ENCODE peak calls at places on chromosomes 12 and 14, in five cellular contexts. V, A, W, G and B are unnamed samples.

GRCh38 chr14:89625988-89626806 is 209.2 kb upstream of the FOXN3 start:
- DNase-seq in A (no peak), V (no peak), W (no peak), G (no peak), B (no peak)

GRCh38 chr12:107990325-107990724 is 138.8 kb upstream of the WSCD2 start:
- DNase-seq in A (peak; percentile 49), W (peak; percentile 29), V (no peak), G (no peak), B (no peak)

GRCh38 chr12:72072613-72073212 is 134.1 kb downstream of the TPH2 start:
- DNase-seq in A (no peak), V (no peak), W (no peak), G (no peak), B (no peak)

GRCh38 chr12:1422604-1423315 is 171.6 kb downstream of the FBXL14 start:
- DNase-seq in G (no peak), A (no peak), V (no peak), W (no peak), B (no peak)

GRCh38 chr12:117063162-117063911 is 35.9 kb downstream of the TESC start:
- DNase-seq in A (no peak), V (no peak), W (no peak), G (no peak), B (no peak)

GRCh38 chr12:107805488-107806180 is 31.1 kb downstream of the ASCL4 start:
- DNase-seq in V (no peak), G (no peak), A (no peak), W (no peak), B (no peak)

GRCh38 chr14:85420707-85421106 is 109.2 kb upstream of the FLRT2 start:
- DNase-seq in A (no peak), V (no peak), G (no peak), W (no peak), B (no peak)

GRCh38 chr12:16788888-16789790 is 183.2 kb upstream of the LMO3 start:
- DNase-seq in V (no peak), G (no peak), W (no peak), A (no peak), B (no peak)

GRCh38 chr14:74908861-74909341 is 14.2 kb downstream of the RPS6KL1 start:
- DNase-seq in A (no peak), G (no peak), V (no peak), W (no peak), B (no peak)

GRCh38 chr14:73372529-73372928 is 85.8 kb downstream of the NUMB start:
- DNase-seq in A (no peak), V (no peak), W (no peak), G (no peak), B (no peak)

GRCh38 chr14:73368621-73369020 is 89.7 kb downstream of the NUMB start:
- DNase-seq in A (no peak), V (no peak), G (peak; percentile 9), W (no peak), B (no peak)

GRCh38 chr14:73370561-73370960 is 87.8 kb downstream of the NUMB start:
- DNase-seq in V (no peak), A (no peak), G (no peak), W (no peak), B (no peak)

GRCh38 chr14:73365727-73366126 is 92.6 kb downstream of the NUMB start:
- DNase-seq in G (peak; percentile 8), V (no peak), A (no peak), W (peak; percentile 76), B (no peak)

GRCh38 chr14:73369433-73369832 is 88.9 kb downstream of the NUMB start:
- DNase-seq in V (no peak), G (no peak), W (no peak), A (no peak), B (no peak)
- TF ChIP-seq RAD21 in V (no peak), G (no peak), W (no peak), A (no peak), B (no peak)

DNA sequence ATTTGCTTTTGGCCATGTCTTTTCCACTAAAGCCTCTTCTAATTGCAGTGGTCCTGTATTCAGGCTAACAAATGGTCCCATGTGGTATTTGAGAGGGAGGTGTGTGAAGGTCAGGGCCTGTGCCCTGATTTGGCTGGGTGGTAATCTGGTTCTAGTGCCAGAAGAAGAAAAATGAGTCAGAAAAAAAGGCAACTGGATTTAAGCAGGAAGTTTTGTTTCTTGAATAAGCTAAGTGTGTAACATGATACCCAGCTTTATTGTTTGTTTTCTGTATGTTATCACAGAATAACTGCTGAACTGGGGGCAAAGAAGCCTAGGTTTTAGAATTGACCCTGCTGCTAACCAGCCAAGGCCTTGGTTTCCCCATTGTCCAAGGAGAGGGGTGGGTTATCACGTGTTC is 134.0 kb downstream of the ANO6 start:
- DNase-seq in A (no peak), W (no peak), V (no peak), G (peak; percentile 46), B (no peak)
- TF ChIP-seq RFX5 in A (no peak), W (no peak), V (no peak), G (no peak), B (no peak)

GRCh38 chr12:131220007-131220685 is 266.4 kb downstream of the ADGRD1 start:
- DNase-seq in A (no peak), G (no peak), W (no peak), V (no peak), B (no peak)
- TF ChIP-seq MAFK in A (peak; percentile 43), G (no peak), W (no peak), V (no peak), B (no peak)

GRCh38 chr14:90866822-90867221 is 50.6 kb upstream of the TTC7B start:
- DNase-seq in G (no peak), V (no peak), A (no peak), W (no peak), B (no peak)

GRCh38 chr14:90874599-90874998 is 58.4 kb upstream of the TTC7B start:
- DNase-seq in V (no peak), G (no peak), A (no peak), W (no peak), B (no peak)

GRCh38 chr14:90870950-90871604 is 54.8 kb upstream of the TTC7B start:
- DNase-seq in G (peak; percentile 6), A (no peak), W (no peak), V (no peak), B (no peak)

DNA sequence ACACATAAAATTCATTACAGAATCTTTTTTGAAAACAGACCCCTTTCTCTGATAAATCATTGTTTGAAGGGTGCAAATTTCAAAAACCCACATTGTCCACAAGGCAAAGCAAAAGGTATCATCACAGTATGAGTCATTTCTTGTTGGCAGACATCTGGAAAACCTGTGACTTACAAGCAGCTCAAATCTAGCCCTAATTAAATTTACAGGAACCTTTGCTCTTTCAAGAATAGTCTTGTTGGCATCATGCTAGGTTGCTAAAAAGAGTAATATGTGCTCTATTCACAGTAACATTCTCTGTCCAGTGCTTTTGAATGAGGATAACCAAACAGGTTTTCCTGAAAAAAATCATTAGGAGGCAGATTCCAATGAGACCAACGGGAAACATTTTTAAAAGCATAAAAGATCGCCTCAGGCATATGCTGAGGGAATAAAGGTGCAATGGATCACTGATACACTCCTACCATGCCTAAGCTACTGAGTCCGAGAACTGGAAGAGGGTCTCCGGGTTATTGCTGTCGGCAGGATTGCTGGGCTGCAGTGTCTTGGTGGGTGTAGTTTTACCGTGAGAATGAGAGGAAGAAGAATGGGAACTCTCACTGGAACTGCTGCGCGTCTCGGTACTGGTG is 55.5 kb upstream of the TTC7B start:
- DNase-seq in G (peak; percentile 54), A (peak; percentile 15), W (no peak), V (no peak), B (no peak)
- TF ChIP-seq RAD21 in G (no peak), A (no peak), W (no peak), V (no peak), B (no peak)

GRCh38 chr12:6968426-6968825 is 2.0 kb downstream of the PHB2 start:
- DNase-seq in A (no peak), V (no peak), W (no peak), G (no peak), B (no peak)

GRCh38 chr12:6965026-6965661 is 5.3 kb downstream of the PHB2 start:
- DNase-seq in G (peak; percentile 82), W (peak; percentile 72), A (peak; percentile 93), V (no peak), B (peak; percentile 52)

GRCh38 chr12:6965714-6966113 is 4.8 kb downstream of the PHB2 start:
- DNase-seq in G (no peak), A (no peak), W (no peak), V (no peak), B (no peak)

GRCh38 chr12:6966351-6966750 is 4.1 kb downstream of the PHB2 start:
- DNase-seq in G (no peak), A (no peak), W (no peak), V (no peak), B (no peak)

DNA sequence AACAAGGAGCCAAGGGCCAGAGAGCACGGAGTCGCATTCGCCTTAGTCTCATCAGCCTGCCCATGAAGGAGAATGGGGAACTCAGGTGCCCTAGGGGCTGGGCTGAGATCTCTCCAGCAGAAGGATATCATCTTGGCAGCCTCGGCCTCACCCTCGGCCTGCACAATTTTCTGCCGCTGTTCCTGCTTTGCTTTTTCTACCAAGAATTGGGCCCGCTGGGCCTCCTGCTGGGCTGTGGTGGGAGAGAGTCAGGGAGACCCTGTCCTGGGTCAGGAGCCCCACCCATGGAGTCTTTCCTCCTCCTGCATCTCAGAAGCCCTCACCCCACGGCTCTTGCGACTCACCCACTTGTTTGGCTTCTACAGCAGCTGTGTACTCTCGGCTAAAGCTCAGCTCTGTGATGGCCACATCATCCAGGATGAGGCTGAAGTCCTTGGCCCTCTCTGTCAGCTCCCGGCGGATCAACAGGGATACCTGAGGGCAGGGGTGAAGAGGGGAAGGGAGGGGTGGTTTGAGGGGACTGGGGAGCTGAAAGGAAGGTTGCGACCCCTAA is 2.8 kb downstream of the PHB2 start:
- DNase-seq in G (no peak), V (no peak), A (no peak), W (no peak), B (no peak)
- TF ChIP-seq RFX5 in G (no peak), V (no peak), A (no peak), W (no peak), B (no peak)

GRCh38 chr12:113271853-113272561 is 50.7 kb downstream of the TPCN1 start:
- DNase-seq in V (no peak), W (peak; percentile 74), A (no peak), G (peak; percentile 83), B (peak; percentile 62)
- TF ChIP-seq MAFK in V (no peak), W (no peak), A (no peak), G (no peak), B (no peak)

DNA sequence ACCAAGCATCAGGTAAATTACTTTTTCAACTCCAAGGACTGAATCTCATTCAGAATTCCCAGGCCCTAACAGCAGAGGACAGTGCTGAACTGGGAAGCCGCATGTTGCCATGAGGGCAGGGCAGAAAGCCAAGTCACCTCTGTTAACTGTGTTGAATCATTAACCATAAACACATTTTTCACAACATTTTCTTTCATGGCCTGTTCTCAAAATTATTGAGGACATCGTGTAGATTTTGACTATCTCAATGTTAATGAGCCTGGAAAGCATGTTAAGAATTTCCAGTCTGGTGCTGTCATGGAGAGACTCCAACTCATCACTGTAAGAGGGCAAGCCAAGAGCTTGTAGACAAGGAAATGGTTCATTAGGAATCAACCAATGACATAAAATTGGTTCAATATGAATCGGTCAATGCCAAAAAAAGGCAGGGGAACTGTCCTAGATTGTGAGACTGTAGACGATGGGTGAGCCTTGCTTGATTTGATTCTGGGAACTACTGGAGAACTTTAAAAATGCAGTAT is 33.7 kb downstream of the CPM start:
- DNase-seq in V (no peak), A (peak; percentile 52), W (peak; percentile 46), G (peak; percentile 59), B (no peak)
- TF ChIP-seq RAD21 in V (peak; percentile 53), A (peak; percentile 72), W (peak; percentile 75), G (peak; percentile 61), B (peak; percentile 16)